ENCODE peak calls at places on chromosomes 12 and 14, in five cellular contexts. P is GM23338, B is prostate gland, S is transverse colon, D is upper lobe of left lung. I is an unnamed sample.

GRCh38 chr14:34387974-34388533 is 74.0 kb downstream of the SPTSSA start:
- DNase-seq in P (no peak), B (no peak), S (no peak), D (no peak), I (no peak)

GRCh38 chr14:21057803-21058675 is at the start of gene RNASE8:
- DNase-seq in P (no peak), B (no peak), S (no peak), D (no peak), I (no peak)

GRCh38 chr12:73106296-73106695 is 834.1 kb downstream of the TRHDE start:
- DNase-seq in P (peak; percentile 15), B (no peak), S (no peak), D (no peak), I (no peak)

GRCh38 chr12:75877588-75878381 is 153.8 kb downstream of the PHLDA1 start:
- DNase-seq in P (no peak), B (no peak), S (no peak), D (no peak), I (no peak)

GRCh38 chr14:69696633-69697557 is 70.0 kb upstream of the SRSF5 start:
- DNase-seq in P (no peak), B (no peak), S (no peak), D (no peak), I (no peak)

GRCh38 chr12:45547822-45548221 is 181.7 kb upstream of the ARID2 start:
- DNase-seq in P (no peak), B (no peak), S (no peak), D (no peak), I (no peak)

GRCh38 chr14:75063013-75063412 is 811 bp downstream of the ACYP1 start:
- DNase-seq in P (no peak), B (no peak), S (no peak), D (no peak), I (no peak)

GRCh38 chr12:2169964-2170363 is 117.2 kb downstream of the CACNA1C start:
- DNase-seq in P (no peak), B (no peak), S (no peak), D (no peak), I (no peak)

GRCh38 chr14:105046891-105047282 is 18.3 kb downstream of the GPR132 start:
- DNase-seq in P (no peak), B (no peak), S (no peak), D (no peak), I (no peak)

GRCh38 chr12:56271031-56271430 is 4.3 kb downstream of the COQ10A start:
- DNase-seq in P (peak; percentile 61), B (no peak), S (no peak), D (no peak), I (no peak)

GRCh38 chr14:74147571-74147970 is 62.8 kb downstream of the LIN52 start:
- DNase-seq in P (no peak), B (no peak), S (no peak), D (no peak), I (no peak)

GRCh38 chr12:16246264-16246663 is 31.2 kb downstream of the SLC15A5 start:
- DNase-seq in P (no peak), B (no peak), S (no peak), D (no peak), I (no peak)

GRCh38 chr12:96383991-96384390 is 16.2 kb downstream of the CDK17 start:
- DNase-seq in P (no peak), B (no peak), S (no peak), D (no peak), I (no peak)

GRCh38 chr12:125856899-125857298 is 791.7 kb downstream of the AACS start:
- DNase-seq in P (peak; percentile 21), B (no peak), S (no peak), D (no peak), I (no peak)

GRCh38 chr12:125856366-125856765 is 791.1 kb downstream of the AACS start:
- DNase-seq in P (no peak), B (no peak), S (no peak), D (no peak), I (no peak)

GRCh38 chr12:125861299-125862281 is 796.4 kb downstream of the AACS start:
- DNase-seq in P (peak; percentile 23), B (peak; percentile 5), S (peak; percentile 7), D (peak; percentile 31), I (no peak)

GRCh38 chr12:125860672-125861288 is 795.5 kb downstream of the AACS start:
- DNase-seq in P (no peak), B (no peak), S (no peak), D (no peak), I (no peak)
- TF ChIP-seq POLR2AphosphoS5 in P (no peak), B (no peak), S (no peak), D (no peak), I (no peak)

GRCh38 chr14:63766616-63767015 is 38.8 kb upstream of the SGPP1 start:
- DNase-seq in P (no peak), B (no peak), S (no peak), D (no peak), I (no peak)

GRCh38 chr14:63764620-63765139 is 36.8 kb upstream of the SGPP1 start:
- DNase-seq in P (no peak), B (no peak), S (no peak), D (no peak), I (no peak)

GRCh38 chr14:63773504-63773903 is 45.6 kb upstream of the SGPP1 start:
- DNase-seq in P (no peak), B (peak; percentile 14), S (no peak), D (no peak), I (no peak)

GRCh38 chr14:63770187-63770807 is 42.4 kb upstream of the SGPP1 start:
- DNase-seq in P (peak; percentile 67), B (peak; percentile 50), S (peak; percentile 53), D (peak; percentile 41), I (no peak)
- TF ChIP-seq CTCF in P (peak; percentile 75), B (peak; percentile 69), S (peak; percentile 58), D (peak; percentile 58), I (peak; percentile 58)

GRCh38 chr12:6073426-6073825 is 51.0 kb downstream of the VWF start:
- DNase-seq in P (no peak), B (no peak), S (no peak), D (no peak), I (no peak)
- TF ChIP-seq POLR2AphosphoS5 in P (no peak), B (no peak), S (no peak), D (no peak), I (no peak)

GRCh38 chr14:91354979-91355685 is 62.5 kb downstream of the CCDC88C start:
- DNase-seq in P (peak; percentile 82), B (no peak), S (peak; percentile 53), D (no peak), I (no peak)
- TF ChIP-seq CTCF in P (peak; percentile 83), B (no peak), S (peak; percentile 55), D (peak; percentile 40), I (no peak)

GRCh38 chr12:53219116-53219955 is 12.3 kb upstream of the ITGB7 start:
- DNase-seq in P (no peak), B (no peak), S (no peak), D (no peak), I (no peak)
- TF ChIP-seq POLR2AphosphoS5 in P (no peak), B (no peak), S (no peak), D (peak; percentile 47), I (no peak)

GRCh38 chr14:103514596-103515421 is 7.8 kb downstream of the CKB start:
- DNase-seq in P (no peak), B (no peak), S (no peak), D (no peak), I (peak; percentile 34)

GRCh38 chr14:103509864-103510263 is 12.8 kb downstream of the CKB start:
- DNase-seq in P (no peak), B (no peak), S (no peak), D (no peak), I (no peak)

GRCh38 chr14:103510311-103511021 is 12.2 kb downstream of the CKB start:
- DNase-seq in P (peak; percentile 57), B (no peak), S (no peak), D (no peak), I (peak; percentile 28)

GRCh38 chr14:103511022-103511693 is 11.5 kb downstream of the CKB start:
- DNase-seq in P (no peak), B (no peak), S (no peak), D (no peak), I (peak; percentile 15)

GRCh38 chr14:103512701-103513611 is 9.7 kb downstream of the CKB start:
- DNase-seq in P (peak; percentile 45), B (peak; percentile 92), S (peak; percentile 69), D (peak; percentile 86), I (peak; percentile 95)
- TF ChIP-seq CTCF in P (peak; percentile 30), B (no peak), S (no peak), D (no peak), I (no peak)

GRCh38 chr12:121535150-121536057 is 45.4 kb downstream of the KDM2B start:
- DNase-seq in P (no peak), B (no peak), S (peak; percentile 19), D (no peak), I (no peak)

GRCh38 chr12:121534495-121535148 is 46.2 kb downstream of the KDM2B start:
- DNase-seq in P (peak; percentile 73), B (no peak), S (no peak), D (peak; percentile 35), I (no peak)

GRCh38 chr12:121537814-121538698 is 42.8 kb downstream of the KDM2B start:
- DNase-seq in P (no peak), B (no peak), S (peak; percentile 20), D (peak; percentile 36), I (no peak)

GRCh38 chr12:121536929-121537813 is 43.7 kb downstream of the KDM2B start:
- DNase-seq in P (peak; percentile 75), B (peak; percentile 67), S (peak; percentile 88), D (peak; percentile 96), I (peak; percentile 83)

DNA sequence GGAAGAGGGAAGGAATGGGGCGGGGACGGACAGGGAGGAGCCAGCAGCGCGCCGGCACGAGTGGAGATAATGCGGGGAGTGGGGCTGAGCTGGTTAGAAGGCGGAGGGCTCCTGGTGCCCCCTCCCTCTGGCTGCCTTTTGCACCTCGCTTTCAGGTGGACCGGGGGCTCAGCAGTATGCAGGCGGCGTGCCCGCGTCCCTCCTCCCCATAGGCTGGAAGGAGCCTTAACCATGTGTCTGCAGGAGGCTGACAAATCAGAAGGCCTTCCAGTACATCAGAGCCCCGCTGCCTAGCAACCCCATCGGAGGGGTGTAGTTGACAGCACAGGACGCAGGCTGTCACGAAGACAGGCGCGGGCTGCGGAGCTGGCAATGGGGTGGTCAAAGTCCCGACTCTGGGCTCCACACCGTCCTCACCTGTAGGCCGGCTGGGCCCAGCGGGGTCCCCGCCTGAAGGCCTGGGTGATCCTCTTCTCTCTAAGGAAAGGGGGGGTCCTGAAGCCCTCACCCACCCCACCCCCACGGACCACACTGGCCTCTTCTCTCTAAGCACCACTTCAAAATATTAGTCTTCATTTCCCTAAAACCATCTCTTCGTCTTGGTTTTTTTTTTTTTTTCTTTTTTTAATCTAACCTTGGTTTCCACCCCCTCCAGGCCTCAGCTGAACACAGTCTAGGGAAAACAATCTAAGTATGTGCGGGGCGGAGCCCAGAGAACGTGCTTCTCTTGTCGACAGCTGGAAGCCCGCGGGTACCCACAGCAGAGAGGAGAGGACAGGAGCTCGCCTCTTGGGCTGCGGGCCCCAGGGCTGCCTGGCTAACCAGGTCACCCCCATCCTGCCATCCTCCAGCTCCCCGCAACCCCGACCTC is 44.5 kb downstream of the KDM2B start:
- DNase-seq in P (peak; percentile 91), B (peak; percentile 62), S (peak; percentile 85), D (peak; percentile 94), I (peak; percentile 37)
- TF ChIP-seq POLR2AphosphoS5 in P (peak; percentile 2), B (peak; percentile 6), S (no peak), D (peak; percentile 47), I (no peak)

DNA sequence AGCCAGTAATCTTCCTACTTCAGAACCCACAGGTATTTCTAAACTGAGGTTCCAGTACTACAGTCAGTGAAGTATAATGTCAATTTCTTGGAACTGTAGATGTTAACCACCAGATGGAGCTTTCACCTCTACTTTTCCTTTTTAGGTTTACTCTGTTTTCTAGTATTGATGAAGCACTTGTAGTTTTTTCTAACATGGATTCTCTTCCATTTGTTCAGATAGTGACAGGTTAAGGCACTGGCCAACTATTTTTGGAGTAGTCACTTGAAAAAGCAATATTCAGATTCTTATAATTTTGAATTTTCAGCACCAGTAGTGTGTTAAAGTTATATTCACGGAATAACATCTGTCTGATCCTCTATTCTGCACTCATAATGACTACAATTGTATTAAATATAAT is 4.6 kb upstream of the SEC23A start:
- DNase-seq in P (peak; percentile 71), B (no peak), S (no peak), D (no peak), I (no peak)
- TF ChIP-seq CTCF in P (peak; percentile 62), B (peak; percentile 61), S (peak; percentile 41), D (peak; percentile 51), I (peak; percentile 32)

I was measured in breast epithelium.